ENCODE peak calls at places on chromosomes 16 and 17, in seven cellular contexts. O, C, R, G, K, H and M are unnamed samples.

GRCh38 chr17:11935734-11936406 is 61.4 kb downstream of the ZNF18 start:
- DNase-seq in K (peak), G (peak), O (peak), H (no peak), C (no peak), R (peak), M (peak)

GRCh38 chr17:50297407-50297865 is 23.2 kb downstream of the TMEM92 start:
- DNase-seq in H (peak), O (peak), C (peak), G (peak), R (peak), K (peak), M (peak)

GRCh38 chr17:39700148-39700987 is 504 bp downstream of the ERBB2 start:
- DNase-seq in C (no peak), R (peak), K (no peak), O (no peak), G (peak), H (no peak), M (peak)

GRCh38 chr17:62652251-62653001 is 25.0 kb downstream of the MRC2 start:
- DNase-seq in C (peak), O (peak), K (peak), R (peak), H (peak), G (peak), M (peak)

GRCh38 chr16:11685844-11686618 is 17.8 kb downstream of the SNN start:
- DNase-seq in K (no peak), G (no peak), H (no peak), C (peak), O (no peak), R (no peak), M (no peak)

GRCh38 chr17:80918731-80919130 is 72.9 kb upstream of the CHMP6 start:
- DNase-seq in G (no peak), H (peak), C (no peak), O (no peak), R (no peak), K (no peak), M (no peak)

GRCh38 chr16:18958621-18959578 is 24.8 kb upstream of the TMC7 start:
- DNase-seq in O (no peak), G (no peak), K (no peak), R (peak), H (no peak), C (no peak), M (peak)

GRCh38 chr16:66470556-66470955 is 43.5 kb downstream of the BEAN1 start:
- DNase-seq in G (no peak), K (no peak), O (no peak), C (no peak), H (no peak), R (no peak), M (no peak)

GRCh38 chr17:43371227-43371821 is 27.5 kb upstream of the ARL4D start:
- DNase-seq in R (no peak), C (no peak), K (no peak), H (no peak), G (no peak), O (no peak), M (no peak)

GRCh38 chr17:65183736-65184135 is 46.6 kb downstream of the RGS9 start:
- DNase-seq in C (no peak), K (no peak), G (no peak), O (no peak), H (no peak), R (no peak), M (peak)

GRCh38 chr16:57341062-57341440 is 17.5 kb upstream of the CCL22 start:
- DNase-seq in G (no peak), C (no peak), H (no peak), K (peak), R (no peak), O (no peak), M (no peak)

GRCh38 chr16:48999508-48999907 is 282.1 kb downstream of the CBLN1 start:
- DNase-seq in K (no peak), G (no peak), O (no peak), C (no peak), R (no peak), H (no peak), M (no peak)

GRCh38 chr16:35252356-35252936 is 1793.0 kb downstream of the TP53TG3F start:
- DNase-seq in C (no peak), K (no peak), R (no peak), H (no peak), O (no peak), G (no peak), M (peak)

GRCh38 chr17:49516190-49516589 is 21.1 kb downstream of the NGFR start:
- DNase-seq in C (no peak), G (no peak), H (peak), R (peak), K (no peak), O (no peak), M (peak)

GRCh38 chr17:44826123-44826790 is 3.8 kb downstream of the GJC1 start:
- DNase-seq in O (no peak), H (peak), K (no peak), C (no peak), R (no peak), G (no peak), M (no peak)

GRCh38 chr16:31225193-31225592 is 8.3 kb upstream of the PYDC1 start:
- DNase-seq in R (no peak), K (no peak), C (no peak), H (no peak), O (no peak), G (no peak), M (no peak)

GRCh38 chr17:21213005-21213404 is 956 bp downstream of the TMEM11 start:
- DNase-seq in K (no peak), R (no peak), G (no peak), C (no peak), H (no peak), O (no peak), M (peak)

GRCh38 chr17:32876414-32877163 is at the start of gene MYO1D:
- DNase-seq in O (peak), R (peak), C (peak), H (peak), K (no peak), G (peak), M (no peak)

GRCh38 chr16:27226976-27227705 is 23.8 kb downstream of the KDM8 start:
- DNase-seq in O (no peak), H (peak), C (no peak), K (no peak), G (no peak), R (no peak), M (no peak)

GRCh38 chr16:2429771-2430663 is 770 bp downstream of the CCNF start:
- DNase-seq in G (no peak), O (no peak), K (peak), H (peak), R (peak), C (no peak), M (peak)

GRCh38 chr17:42798383-42799380 is at the start of the genes CNTD1 and COA3:
- DNase-seq in H (peak), C (peak), G (peak), R (peak), O (peak), K (peak), M (peak)

GRCh38 chr16:88535857-88536222 is 34.4 kb upstream of the ZC3H18 start:
- DNase-seq in R (no peak), C (no peak), H (no peak), K (no peak), O (no peak), G (no peak), M (no peak)

GRCh38 chr17:1909985-1910384 is 80.2 kb downstream of the RPA1 start:
- DNase-seq in K (no peak), H (no peak), R (no peak), G (no peak), O (no peak), C (no peak), M (no peak)